ENCODE peak calls at places on chromosomes 7 and 10, in ten cellular contexts. One of them, this sample, is unnamed.

GRCh38 chr7:38411404-38411803 is 138.0 kb upstream of the TARP start:
- DNase-seq in ACHN: peak
- DNase-seq in HEK293T: peak
- DNase-seq in GM03348: no peak
- DNase-seq in globus pallidus: peak
- DNase-seq in right cardiac atrium: no peak
- DNase-seq in GM13976: no peak
- DNase-seq in astrocyte of the hippocampus: no peak
- DNase-seq in effector CD8-positive, alpha-beta T cell: no peak
- DNase-seq in AML-193: peak
- DNase-seq in this sample: peak

GRCh38 chr10:130335336-130335735 is 199.1 kb downstream of the GLRX3 start:
- DNase-seq in effector CD8-positive, alpha-beta T cell: no peak
- DNase-seq in HEK293T: no peak
- DNase-seq in globus pallidus: no peak
- DNase-seq in AML-193: no peak
- DNase-seq in astrocyte of the hippocampus: no peak
- DNase-seq in right cardiac atrium: no peak
- DNase-seq in ACHN: no peak
- DNase-seq in GM13976: no peak
- DNase-seq in GM03348: no peak
- DNase-seq in this sample: no peak

GRCh38 chr7:132838313-132838712 is 243.6 kb downstream of the CHCHD3 start:
- DNase-seq in right cardiac atrium: no peak
- DNase-seq in astrocyte of the hippocampus: no peak
- DNase-seq in ACHN: no peak
- DNase-seq in globus pallidus: no peak
- DNase-seq in HEK293T: no peak
- DNase-seq in AML-193: no peak
- DNase-seq in GM13976: no peak
- DNase-seq in GM03348: no peak
- DNase-seq in effector CD8-positive, alpha-beta T cell: no peak
- DNase-seq in this sample: no peak

GRCh38 chr10:91350651-91351081 is 59.5 kb upstream of the HECTD2 start:
- DNase-seq in right cardiac atrium: no peak
- DNase-seq in GM13976: no peak
- DNase-seq in effector CD8-positive, alpha-beta T cell: no peak
- DNase-seq in HEK293T: no peak
- DNase-seq in GM03348: no peak
- DNase-seq in ACHN: no peak
- DNase-seq in astrocyte of the hippocampus: peak
- DNase-seq in AML-193: no peak
- DNase-seq in globus pallidus: no peak
- DNase-seq in this sample: peak

GRCh38 chr7:21051865-21052264 is 265.2 kb upstream of the SP8 start:
- DNase-seq in GM13976: no peak
- DNase-seq in AML-193: no peak
- DNase-seq in right cardiac atrium: no peak
- DNase-seq in HEK293T: no peak
- DNase-seq in GM03348: no peak
- DNase-seq in effector CD8-positive, alpha-beta T cell: no peak
- DNase-seq in ACHN: no peak
- DNase-seq in globus pallidus: no peak
- DNase-seq in astrocyte of the hippocampus: no peak
- DNase-seq in this sample: no peak

GRCh38 chr7:44045226-44046014 is 918 bp downstream of the DBNL start:
- DNase-seq in globus pallidus: no peak
- DNase-seq in AML-193: peak
- DNase-seq in GM13976: no peak
- DNase-seq in HEK293T: no peak
- DNase-seq in ACHN: no peak
- DNase-seq in astrocyte of the hippocampus: no peak
- DNase-seq in right cardiac atrium: no peak
- DNase-seq in effector CD8-positive, alpha-beta T cell: no peak
- DNase-seq in GM03348: no peak
- DNase-seq in this sample: no peak

GRCh38 chr10:4285121-4285520 is 500.1 kb upstream of the KLF6 start:
- DNase-seq in GM13976: no peak
- DNase-seq in right cardiac atrium: no peak
- DNase-seq in AML-193: no peak
- DNase-seq in globus pallidus: no peak
- DNase-seq in HEK293T: no peak
- DNase-seq in GM03348: no peak
- DNase-seq in ACHN: no peak
- DNase-seq in effector CD8-positive, alpha-beta T cell: no peak
- DNase-seq in astrocyte of the hippocampus: no peak
- DNase-seq in this sample: no peak

GRCh38 chr7:74013539-74014272 is 14.3 kb upstream of the ELN start:
- DNase-seq in HEK293T: no peak
- DNase-seq in astrocyte of the hippocampus: peak
- DNase-seq in AML-193: no peak
- DNase-seq in GM13976: no peak
- DNase-seq in ACHN: no peak
- DNase-seq in globus pallidus: peak
- DNase-seq in GM03348: no peak
- DNase-seq in right cardiac atrium: peak
- DNase-seq in effector CD8-positive, alpha-beta T cell: no peak
- DNase-seq in this sample: no peak